ENCODE peak calls at places on chromosomes 1 and 21, in ten cellular contexts. One of them, this sample, is unnamed.

GRCh38 chr1:24720152-24720551 is 25.1 kb upstream of the CLIC4 start:
- DNase-seq in KG1: no peak
- DNase-seq in cortex of kidney: no peak
- DNase-seq in amniotic epithelial cell: peak
- DNase-seq in astrocyte of the spinal cord: peak
- DNase-seq in HTR-8/SVneo: peak
- DNase-seq in NCI-H1105: no peak
- DNase-seq in activated T-cell treated with anti-CD3 and anti-CD28 coated beads for 1 hour: no peak
- DNase-seq in caudate nucleus: no peak
- DNase-seq in nucleus accumbens: peak
- DNase-seq in this sample: no peak

GRCh38 chr1:17540255-17541001 is 930 bp downstream of the ARHGEF10L start:
- DNase-seq in cortex of kidney: no peak
- DNase-seq in astrocyte of the spinal cord: peak
- DNase-seq in nucleus accumbens: no peak
- DNase-seq in activated T-cell treated with anti-CD3 and anti-CD28 coated beads for 1 hour: no peak
- DNase-seq in amniotic epithelial cell: peak
- DNase-seq in caudate nucleus: no peak
- DNase-seq in HTR-8/SVneo: no peak
- DNase-seq in KG1: no peak
- DNase-seq in NCI-H1105: peak
- DNase-seq in this sample: no peak

GRCh38 chr1:32333251-32333963 is 2.6 kb downstream of the MARCKSL1 start:
- DNase-seq in NCI-H1105: no peak
- DNase-seq in activated T-cell treated with anti-CD3 and anti-CD28 coated beads for 1 hour: no peak
- DNase-seq in cortex of kidney: no peak
- DNase-seq in HTR-8/SVneo: no peak
- DNase-seq in nucleus accumbens: no peak
- DNase-seq in caudate nucleus: no peak
- DNase-seq in astrocyte of the spinal cord: no peak
- DNase-seq in KG1: no peak
- DNase-seq in amniotic epithelial cell: no peak
- DNase-seq in this sample: no peak

GRCh38 chr1:27931184-27931583 is 3.6 kb upstream of the SMPDL3B start:
- DNase-seq in caudate nucleus: no peak
- DNase-seq in NCI-H1105: no peak
- DNase-seq in cortex of kidney: no peak
- DNase-seq in HTR-8/SVneo: no peak
- DNase-seq in nucleus accumbens: no peak
- DNase-seq in astrocyte of the spinal cord: no peak
- DNase-seq in activated T-cell treated with anti-CD3 and anti-CD28 coated beads for 1 hour: no peak
- DNase-seq in amniotic epithelial cell: no peak
- DNase-seq in KG1: no peak
- DNase-seq in this sample: no peak

GRCh38 chr1:67716800-67717199 is 31.8 kb downstream of the GADD45A start:
- DNase-seq in KG1: no peak
- DNase-seq in caudate nucleus: no peak
- DNase-seq in NCI-H1105: no peak
- DNase-seq in HTR-8/SVneo: no peak
- DNase-seq in nucleus accumbens: no peak
- DNase-seq in cortex of kidney: no peak
- DNase-seq in amniotic epithelial cell: peak
- DNase-seq in activated T-cell treated with anti-CD3 and anti-CD28 coated beads for 1 hour: no peak
- DNase-seq in astrocyte of the spinal cord: peak
- DNase-seq in this sample: peak

GRCh38 chr1:206814716-206815341 is 42.5 kb upstream of the IL10 start:
- DNase-seq in HTR-8/SVneo: no peak
- DNase-seq in amniotic epithelial cell: peak
- DNase-seq in astrocyte of the spinal cord: peak
- DNase-seq in KG1: no peak
- DNase-seq in caudate nucleus: no peak
- DNase-seq in nucleus accumbens: no peak
- DNase-seq in activated T-cell treated with anti-CD3 and anti-CD28 coated beads for 1 hour: no peak
- DNase-seq in NCI-H1105: peak
- DNase-seq in cortex of kidney: no peak
- DNase-seq in this sample: no peak

GRCh38 chr1:180098242-180098995 is 56.2 kb upstream of the QSOX1 start:
- DNase-seq in cortex of kidney: no peak
- DNase-seq in KG1: no peak
- DNase-seq in HTR-8/SVneo: no peak
- DNase-seq in activated T-cell treated with anti-CD3 and anti-CD28 coated beads for 1 hour: no peak
- DNase-seq in NCI-H1105: no peak
- DNase-seq in astrocyte of the spinal cord: peak
- DNase-seq in nucleus accumbens: no peak
- DNase-seq in amniotic epithelial cell: peak
- DNase-seq in caudate nucleus: no peak
- DNase-seq in this sample: no peak

GRCh38 chr1:234062166-234062565 is 157.7 kb downstream of the SLC35F3 start:
- DNase-seq in astrocyte of the spinal cord: no peak
- DNase-seq in NCI-H1105: no peak
- DNase-seq in KG1: no peak
- DNase-seq in activated T-cell treated with anti-CD3 and anti-CD28 coated beads for 1 hour: no peak
- DNase-seq in caudate nucleus: no peak
- DNase-seq in amniotic epithelial cell: no peak
- DNase-seq in nucleus accumbens: no peak
- DNase-seq in HTR-8/SVneo: no peak
- DNase-seq in cortex of kidney: no peak
- DNase-seq in this sample: no peak

GRCh38 chr1:185936641-185937040 is 202.4 kb downstream of the HMCN1 start:
- DNase-seq in amniotic epithelial cell: no peak
- DNase-seq in cortex of kidney: no peak
- DNase-seq in activated T-cell treated with anti-CD3 and anti-CD28 coated beads for 1 hour: no peak
- DNase-seq in nucleus accumbens: no peak
- DNase-seq in astrocyte of the spinal cord: no peak
- DNase-seq in caudate nucleus: no peak
- DNase-seq in HTR-8/SVneo: no peak
- DNase-seq in NCI-H1105: no peak
- DNase-seq in KG1: no peak
- DNase-seq in this sample: no peak

GRCh38 chr1:154840557-154841176 is 29.4 kb downstream of the KCNN3 start:
- DNase-seq in HTR-8/SVneo: peak
- DNase-seq in nucleus accumbens: no peak
- DNase-seq in cortex of kidney: no peak
- DNase-seq in KG1: no peak
- DNase-seq in astrocyte of the spinal cord: no peak
- DNase-seq in caudate nucleus: no peak
- DNase-seq in activated T-cell treated with anti-CD3 and anti-CD28 coated beads for 1 hour: no peak
- DNase-seq in NCI-H1105: no peak
- DNase-seq in amniotic epithelial cell: peak
- DNase-seq in this sample: no peak

GRCh38 chr21:33403786-33404571 is 766 bp downstream of the IFNGR2 start:
- DNase-seq in NCI-H1105: peak
- DNase-seq in KG1: no peak
- DNase-seq in cortex of kidney: no peak
- DNase-seq in activated T-cell treated with anti-CD3 and anti-CD28 coated beads for 1 hour: no peak
- DNase-seq in nucleus accumbens: peak
- DNase-seq in astrocyte of the spinal cord: peak
- DNase-seq in amniotic epithelial cell: peak
- DNase-seq in HTR-8/SVneo: no peak
- DNase-seq in caudate nucleus: peak
- DNase-seq in this sample: peak

GRCh38 chr1:52970149-52970548 is 43.1 kb downstream of the SCP2 start:
- DNase-seq in caudate nucleus: no peak
- DNase-seq in KG1: no peak
- DNase-seq in NCI-H1105: no peak
- DNase-seq in activated T-cell treated with anti-CD3 and anti-CD28 coated beads for 1 hour: no peak
- DNase-seq in astrocyte of the spinal cord: peak
- DNase-seq in amniotic epithelial cell: peak
- DNase-seq in HTR-8/SVneo: peak
- DNase-seq in nucleus accumbens: no peak
- DNase-seq in cortex of kidney: no peak
- DNase-seq in this sample: no peak

GRCh38 chr1:67708606-67709005 is 23.6 kb downstream of the GADD45A start:
- DNase-seq in astrocyte of the spinal cord: no peak
- DNase-seq in NCI-H1105: no peak
- DNase-seq in cortex of kidney: no peak
- DNase-seq in caudate nucleus: no peak
- DNase-seq in amniotic epithelial cell: no peak
- DNase-seq in activated T-cell treated with anti-CD3 and anti-CD28 coated beads for 1 hour: no peak
- DNase-seq in nucleus accumbens: no peak
- DNase-seq in HTR-8/SVneo: no peak
- DNase-seq in KG1: no peak
- DNase-seq in this sample: no peak

GRCh38 chr1:109636201-109636952 is 16.7 kb downstream of the AMPD2 start:
- DNase-seq in caudate nucleus: no peak
- DNase-seq in cortex of kidney: no peak
- DNase-seq in activated T-cell treated with anti-CD3 and anti-CD28 coated beads for 1 hour: no peak
- DNase-seq in astrocyte of the spinal cord: peak
- DNase-seq in NCI-H1105: no peak
- DNase-seq in KG1: no peak
- DNase-seq in HTR-8/SVneo: no peak
- DNase-seq in nucleus accumbens: no peak
- DNase-seq in amniotic epithelial cell: peak
- DNase-seq in this sample: no peak

GRCh38 chr1:150895618-150896017 is 8.7 kb downstream of the CTXND2 start:
- DNase-seq in amniotic epithelial cell: no peak
- DNase-seq in HTR-8/SVneo: peak
- DNase-seq in astrocyte of the spinal cord: no peak
- DNase-seq in activated T-cell treated with anti-CD3 and anti-CD28 coated beads for 1 hour: no peak
- DNase-seq in KG1: no peak
- DNase-seq in nucleus accumbens: no peak
- DNase-seq in cortex of kidney: no peak
- DNase-seq in caudate nucleus: no peak
- DNase-seq in NCI-H1105: no peak
- DNase-seq in this sample: no peak

GRCh38 chr1:241627453-241628329 is 12.5 kb downstream of the CHML start:
- DNase-seq in caudate nucleus: no peak
- DNase-seq in KG1: no peak
- DNase-seq in amniotic epithelial cell: peak
- DNase-seq in activated T-cell treated with anti-CD3 and anti-CD28 coated beads for 1 hour: no peak
- DNase-seq in cortex of kidney: no peak
- DNase-seq in HTR-8/SVneo: peak
- DNase-seq in NCI-H1105: no peak
- DNase-seq in astrocyte of the spinal cord: peak
- DNase-seq in nucleus accumbens: no peak
- DNase-seq in this sample: no peak

GRCh38 chr1:65389296-65389695 is 31.2 kb upstream of the LEPR start:
- DNase-seq in nucleus accumbens: no peak
- DNase-seq in amniotic epithelial cell: no peak
- DNase-seq in astrocyte of the spinal cord: no peak
- DNase-seq in cortex of kidney: no peak
- DNase-seq in NCI-H1105: no peak
- DNase-seq in activated T-cell treated with anti-CD3 and anti-CD28 coated beads for 1 hour: no peak
- DNase-seq in KG1: no peak
- DNase-seq in HTR-8/SVneo: no peak
- DNase-seq in caudate nucleus: no peak
- DNase-seq in this sample: no peak

GRCh38 chr1:27993241-27993640 is 33.5 kb downstream of the XKR8 start:
- DNase-seq in activated T-cell treated with anti-CD3 and anti-CD28 coated beads for 1 hour: no peak
- DNase-seq in nucleus accumbens: no peak
- DNase-seq in KG1: no peak
- DNase-seq in NCI-H1105: no peak
- DNase-seq in astrocyte of the spinal cord: no peak
- DNase-seq in HTR-8/SVneo: no peak
- DNase-seq in cortex of kidney: no peak
- DNase-seq in caudate nucleus: no peak
- DNase-seq in amniotic epithelial cell: peak
- DNase-seq in this sample: peak

GRCh38 chr1:208043690-208044089 is 132.8 kb upstream of the CD34 start:
- DNase-seq in nucleus accumbens: no peak
- DNase-seq in cortex of kidney: no peak
- DNase-seq in KG1: no peak
- DNase-seq in astrocyte of the spinal cord: no peak
- DNase-seq in caudate nucleus: no peak
- DNase-seq in activated T-cell treated with anti-CD3 and anti-CD28 coated beads for 1 hour: no peak
- DNase-seq in NCI-H1105: peak
- DNase-seq in amniotic epithelial cell: no peak
- DNase-seq in HTR-8/SVneo: no peak
- DNase-seq in this sample: no peak

GRCh38 chr21:25636727-25637126 is 2.3 kb upstream of the JAM2 start:
- DNase-seq in NCI-H1105: no peak
- DNase-seq in astrocyte of the spinal cord: no peak
- DNase-seq in HTR-8/SVneo: no peak
- DNase-seq in nucleus accumbens: no peak
- DNase-seq in KG1: no peak
- DNase-seq in activated T-cell treated with anti-CD3 and anti-CD28 coated beads for 1 hour: no peak
- DNase-seq in cortex of kidney: no peak
- DNase-seq in caudate nucleus: no peak
- DNase-seq in amniotic epithelial cell: peak
- DNase-seq in this sample: no peak

This sample was measured in GF-D8.